ENCODE peak calls at places on chromosomes 13 and 19, in four cellular contexts. F, G, L and Z are unnamed samples.

GRCh38 chr19:14550201-14550754 is 20.9 kb downstream of the TECR start:
- DNase-seq in F (no peak), L (peak; percentile 64), G (no peak), Z (no peak)

GRCh38 chr19:10508707-10509106 is 5.6 kb upstream of the KEAP1 start:
- DNase-seq in L (no peak), G (no peak), F (no peak), Z (no peak)

GRCh38 chr19:33226550-33227241 is 1.0 kb upstream of the SLC7A10 start:
- DNase-seq in F (no peak), G (no peak), L (no peak), Z (no peak)

GRCh38 chr13:39481493-39481892 is 121.5 kb downstream of the LHFPL6 start:
- DNase-seq in F (no peak), L (no peak), G (no peak), Z (no peak)

GRCh38 chr13:46631184-46631542 is 78.2 kb downstream of the LRCH1 start:
- DNase-seq in F (no peak), L (no peak), G (no peak), Z (no peak)

GRCh38 chr13:113005076-113005865 is 36.3 kb downstream of the MCF2L start:
- DNase-seq in L (no peak), G (no peak), F (no peak), Z (no peak)

GRCh38 chr13:94548382-94549240 is 47.3 kb downstream of the TGDS start:
- DNase-seq in L (peak; percentile 41), G (no peak), F (peak; percentile 33), Z (no peak)

GRCh38 chr19:16067205-16067938 is 8.9 kb upstream of the TPM4 start:
- DNase-seq in G (no peak), F (peak; percentile 92), L (peak; percentile 93), Z (no peak)

GRCh38 chr19:1947651-1948209 is 6.8 kb downstream of the CSNK1G2 start:
- DNase-seq in G (no peak), F (no peak), L (peak; percentile 27), Z (no peak)

GRCh38 chr13:108226184-108226583 is 8.0 kb downstream of the ABHD13 start:
- DNase-seq in G (no peak), L (no peak), F (no peak), Z (no peak)